ENCODE peak calls at places on chromosomes 5 and 9, in seven cellular contexts. B is AG09319; V is Panc1; T is CD8-positive, alpha-beta T cell; I is left ventricle myocardium inferior; P is neural progenitor cell; N is neural crest cell. C is an unnamed sample.

GRCh38 chr9:121322037-121322736 is 47.9 kb downstream of the STOM start:
- DNase-seq in B (peak; percentile 88), V (peak; percentile 89), T (no peak), I (no peak), P (no peak), N (no peak), C (peak; percentile 69)

GRCh38 chr9:92402359-92402758 is 2.0 kb downstream of the OGN start:
- DNase-seq in B (no peak), V (no peak), T (no peak), I (no peak), P (no peak), N (no peak), C (no peak)

GRCh38 chr5:108366500-108366899 is 15.4 kb downstream of the FBXL17 start:
- DNase-seq in B (no peak), V (no peak), T (no peak), I (no peak), P (no peak), N (no peak), C (no peak)

GRCh38 chr9:131982683-131983239 is 96.9 kb downstream of the MED27 start:
- DNase-seq in B (no peak), V (no peak), T (no peak), I (no peak), P (no peak), N (no peak), C (no peak)

GRCh38 chr5:124528838-124529237 is 217.6 kb downstream of the ZNF608 start:
- DNase-seq in B (no peak), V (no peak), T (no peak), I (no peak), P (no peak), N (no peak), C (peak; percentile 81)

GRCh38 chr9:106752581-106752980 is 110.4 kb upstream of the ZNF462 start:
- DNase-seq in B (no peak), V (no peak), T (no peak), I (no peak), P (no peak), N (no peak), C (no peak)

GRCh38 chr9:127539259-127539981 is 72.7 kb upstream of the STXBP1 start:
- DNase-seq in B (no peak), V (no peak), T (no peak), I (no peak), P (no peak), N (no peak), C (no peak)

GRCh38 chr9:34550016-34550680 is 27.4 kb upstream of the ENHO start:
- DNase-seq in B (no peak), V (no peak), T (no peak), I (no peak), P (no peak), N (no peak), C (no peak)

GRCh38 chr5:67095346-67095871 is 101.2 kb downstream of the CD180 start:
- DNase-seq in B (no peak), V (no peak), T (no peak), I (peak; percentile 80), P (peak; percentile 19), N (no peak), C (no peak)

GRCh38 chr5:96259211-96259772 is 173.8 kb downstream of the PCSK1 start:
- DNase-seq in B (no peak), V (peak; percentile 75), T (no peak), I (no peak), P (no peak), N (no peak), C (no peak)

GRCh38 chr5:124156408-124157027 is 589.9 kb downstream of the ZNF608 start:
- DNase-seq in B (no peak), V (no peak), T (no peak), I (no peak), P (no peak), N (no peak), C (peak; percentile 15)

GRCh38 chr9:65444943-65445342 is 159.9 kb upstream of the FOXD4L5 start:
- DNase-seq in B (no peak), V (no peak), T (no peak), I (no peak), P (no peak), N (no peak), C (no peak)

GRCh38 chr5:95631991-95632675 is 12.2 kb downstream of the GPR150 start:
- DNase-seq in B (no peak), V (no peak), T (peak; percentile 27), I (no peak), P (no peak), N (no peak), C (no peak)

GRCh38 chr5:93186031-93186682 is 394.9 kb downstream of the NR2F1-AS1 start:
- DNase-seq in B (no peak), V (no peak), T (no peak), I (no peak), P (no peak), N (no peak), C (peak; percentile 68)

GRCh38 chr5:173454764-173455598 is 126.8 kb upstream of the STC2 start:
- DNase-seq in B (peak; percentile 89), V (peak; percentile 91), T (no peak), I (peak; percentile 52), P (no peak), N (no peak), C (peak; percentile 94)

GRCh38 chr9:98611319-98611718 is 97.4 kb downstream of the GABBR2 start:
- DNase-seq in B (no peak), V (no peak), T (no peak), I (no peak), P (no peak), N (no peak), C (no peak)

GRCh38 chr5:59036274-59036961 is 453.5 kb downstream of the RAB3C start:
- DNase-seq in B (peak; percentile 90), V (peak; percentile 54), T (no peak), I (no peak), P (no peak), N (no peak), C (peak; percentile 68)

GRCh38 chr9:9753266-9753665 is 859.5 kb downstream of the PTPRD start:
- DNase-seq in B (no peak), V (no peak), T (no peak), I (no peak), P (no peak), N (no peak), C (no peak)

GRCh38 chr5:166164211-166164610 is 2127.2 kb upstream of the WWC1 start:
- DNase-seq in B (no peak), V (no peak), T (no peak), I (no peak), P (no peak), N (no peak), C (no peak)

GRCh38 chr5:115641948-115642347 is 16.1 kb upstream of the TMED7 start:
- DNase-seq in B (no peak), V (no peak), T (no peak), I (no peak), P (no peak), N (no peak), C (no peak)

GRCh38 chr9:120901704-120902103 is 24.7 kb upstream of the PHF19 start:
- DNase-seq in B (no peak), V (no peak), T (no peak), I (no peak), P (no peak), N (no peak), C (no peak)

GRCh38 chr9:114273461-114273881 is 49.4 kb upstream of the ORM1 start:
- DNase-seq in B (no peak), V (no peak), T (no peak), I (peak; percentile 5), P (no peak), N (no peak), C (no peak)

GRCh38 chr9:10251490-10251889 is 361.3 kb downstream of the PTPRD start:
- DNase-seq in B (no peak), V (no peak), T (no peak), I (no peak), P (no peak), N (no peak), C (no peak)

GRCh38 chr5:149902177-149902576 is 42.4 kb downstream of the PDE6A start:
- DNase-seq in B (no peak), V (no peak), T (no peak), I (no peak), P (no peak), N (no peak), C (no peak)
- TF ChIP-seq CTCF in B (no peak), V (peak; percentile 52), T (no peak), I (no peak), P (peak; percentile 29), N (no peak), C (no peak)

DNA sequence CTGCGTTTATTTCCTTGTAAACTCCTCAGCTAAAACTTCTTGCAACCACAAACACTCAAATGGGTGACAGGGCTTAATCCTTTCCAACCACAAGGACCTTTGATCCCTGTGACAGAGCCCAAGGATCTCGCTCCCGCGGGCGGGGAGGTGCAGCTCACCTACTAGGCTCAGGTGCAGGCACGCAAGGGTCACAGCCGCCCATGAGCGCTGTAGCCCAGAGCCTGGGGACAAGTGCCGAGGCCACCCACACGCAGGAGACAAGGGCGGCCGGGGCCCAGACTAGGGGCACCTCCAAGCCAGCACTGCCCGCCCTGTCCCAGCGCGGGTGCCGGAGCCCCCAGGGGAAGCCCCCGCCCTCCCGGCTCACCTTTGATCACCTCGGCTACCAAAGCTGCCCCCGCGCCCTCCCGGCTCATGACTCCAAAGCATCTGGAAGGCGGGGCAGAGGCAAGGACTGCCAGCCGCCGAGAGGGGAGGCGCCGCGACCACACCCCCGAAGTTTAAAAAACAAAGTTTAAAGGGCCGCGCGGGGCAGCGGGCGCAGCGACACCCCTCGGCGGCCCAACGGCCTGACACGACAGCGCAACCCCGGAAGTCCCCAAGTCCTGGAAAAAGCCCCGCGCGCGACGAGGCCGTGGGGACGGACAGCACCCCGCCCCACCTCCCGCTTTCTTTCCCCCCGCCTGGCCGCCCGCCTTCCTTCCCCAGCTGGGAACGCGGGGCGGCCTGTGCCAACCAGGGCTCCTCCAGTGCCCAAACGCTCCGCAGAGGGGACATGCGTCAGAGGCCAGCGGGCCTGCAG is 53.0 kb downstream of the CDC14B start:
- DNase-seq in B (no peak), V (no peak), T (peak; percentile 57), I (peak; percentile 82), P (peak; percentile 90), N (peak; percentile 47), C (no peak)
- TF ChIP-seq CTCF in B (peak; percentile 58), V (peak; percentile 80), T (peak; percentile 58), I (peak; percentile 80), P (peak; percentile 77), N (peak; percentile 68), C (peak; percentile 43)

GRCh38 chr5:81297531-81297930 is 3.9 kb upstream of the ZCCHC9 start:
- DNase-seq in B (no peak), V (no peak), T (no peak), I (no peak), P (no peak), N (no peak), C (no peak)

GRCh38 chr5:81305783-81306182 is 4.4 kb downstream of the ZCCHC9 start:
- DNase-seq in B (no peak), V (no peak), T (no peak), I (no peak), P (no peak), N (no peak), C (no peak)

GRCh38 chr5:81302596-81302995 is 1.2 kb downstream of the ZCCHC9 start:
- DNase-seq in B (no peak), V (no peak), T (no peak), I (no peak), P (no peak), N (no peak), C (no peak)

GRCh38 chr5:81303563-81303962 is 2.2 kb downstream of the ZCCHC9 start:
- DNase-seq in B (peak; percentile 37), V (peak; percentile 93), T (no peak), I (no peak), P (no peak), N (no peak), C (peak; percentile 5)

GRCh38 chr5:81301221-81302015 is at the start of gene ZCCHC9:
- DNase-seq in B (peak; percentile 80), V (no peak), T (peak; percentile 85), I (peak; percentile 93), P (peak; percentile 98), N (peak; percentile 81), C (peak; percentile 92)
- TF ChIP-seq CTCF in B (peak; percentile 26), V (peak; percentile 22), T (no peak), I (peak; percentile 49), P (peak; percentile 28), N (peak; percentile 41), C (peak; percentile 17)

GRCh38 chr9:124774131-124774978 is 2.6 kb upstream of the OLFML2A start:
- DNase-seq in B (no peak), V (peak; percentile 63), T (peak; percentile 68), I (peak; percentile 87), P (peak; percentile 88), N (peak; percentile 97), C (peak; percentile 59)
- TF ChIP-seq CTCF in B (peak; percentile 80), V (peak; percentile 80), T (peak; percentile 62), I (peak; percentile 86), P (peak; percentile 80), N (peak; percentile 90), C (peak; percentile 73)